ENCODE peak calls at places on chromosomes 5 and 9, in seven cellular contexts. M, T, F, H, J, X and Z are unnamed samples.

GRCh38 chr9:85876628-85877027 is 64.3 kb upstream of the NAA35 start:
- DNase-seq in M (no peak), T (no peak), F (no peak), H (no peak), J (no peak), X (no peak), Z (peak; percentile 26)

GRCh38 chr5:145796318-145796717 is 38.8 kb downstream of the PRELID2 start:
- DNase-seq in M (no peak), T (no peak), F (no peak), H (no peak), J (no peak), X (no peak), Z (no peak)

GRCh38 chr5:150615141-150615699 is 25.2 kb upstream of the SYNPO start:
- DNase-seq in M (no peak), T (no peak), F (no peak), H (no peak), J (no peak), X (peak; percentile 55), Z (no peak)

GRCh38 chr5:92962752-92963151 is 618.3 kb downstream of the NR2F1-AS1 start:
- DNase-seq in M (no peak), T (peak; percentile 72), F (no peak), H (no peak), J (no peak), X (no peak), Z (no peak)

GRCh38 chr9:127562841-127563523 is 49.1 kb upstream of the STXBP1 start:
- DNase-seq in M (no peak), T (no peak), F (no peak), H (no peak), J (no peak), X (peak; percentile 76), Z (no peak)

GRCh38 chr9:126491256-126491879 is 122.4 kb upstream of the LMX1B start:
- DNase-seq in M (peak; percentile 30), T (peak; percentile 40), F (peak; percentile 61), H (peak; percentile 66), J (peak; percentile 30), X (peak; percentile 52), Z (peak; percentile 37)

GRCh38 chr5:134736173-134736812 is 2.1 kb upstream of the CAMLG start:
- DNase-seq in M (no peak), T (no peak), F (no peak), H (no peak), J (no peak), X (no peak), Z (no peak)

GRCh38 chr5:154274828-154275185 is 84.3 kb downstream of the GALNT10 start:
- DNase-seq in M (no peak), T (no peak), F (no peak), H (no peak), J (no peak), X (peak; percentile 36), Z (no peak)

GRCh38 chr5:117054141-117054540 is 479.5 kb upstream of the SEMA6A start:
- DNase-seq in M (no peak), T (no peak), F (no peak), H (no peak), J (no peak), X (no peak), Z (no peak)

GRCh38 chr9:91071185-91071990 is 269.8 kb downstream of the SYK start:
- DNase-seq in M (no peak), T (peak; percentile 50), F (no peak), H (no peak), J (peak; percentile 54), X (peak; percentile 91), Z (no peak)

GRCh38 chr5:2695200-2695891 is 56.1 kb downstream of the IRX2 start:
- DNase-seq in M (no peak), T (no peak), F (no peak), H (no peak), J (no peak), X (peak; percentile 56), Z (no peak)

GRCh38 chr5:57209316-57210040 is 35.6 kb downstream of the GPBP1 start:
- DNase-seq in M (no peak), T (no peak), F (no peak), H (no peak), J (no peak), X (peak; percentile 54), Z (no peak)

GRCh38 chr5:18507114-18507513 is 872.9 kb downstream of the TAF11L14 start:
- DNase-seq in M (no peak), T (no peak), F (no peak), H (no peak), J (no peak), X (peak; percentile 65), Z (no peak)

GRCh38 chr5:57777174-57777581 is 294.6 kb upstream of the ACTBL2 start:
- DNase-seq in M (no peak), T (no peak), F (no peak), H (no peak), J (no peak), X (no peak), Z (no peak)

GRCh38 chr9:96388144-96388543 is 4.6 kb upstream of the SLC35D2 start:
- DNase-seq in M (no peak), T (no peak), F (no peak), H (no peak), J (no peak), X (no peak), Z (no peak)

GRCh38 chr9:113574381-113575262 is 111.1 kb downstream of the RGS3 start:
- DNase-seq in M (no peak), T (no peak), F (no peak), H (no peak), J (no peak), X (peak; percentile 94), Z (no peak)

GRCh38 chr9:70105142-70105541 is 61.5 kb downstream of the MAMDC2 start:
- DNase-seq in M (no peak), T (no peak), F (no peak), H (no peak), J (no peak), X (no peak), Z (no peak)

GRCh38 chr5:5678909-5679308 is 256.4 kb downstream of the ICE1 start:
- DNase-seq in M (no peak), T (no peak), F (no peak), H (no peak), J (no peak), X (no peak), Z (no peak)

GRCh38 chr5:96022971-96023370 is 61.3 kb upstream of the ELL2 start:
- DNase-seq in M (no peak), T (no peak), F (no peak), H (no peak), J (no peak), X (no peak), Z (no peak)

GRCh38 chr5:73938280-73938937 is 312.4 kb downstream of the ARHGEF28 start:
- DNase-seq in M (no peak), T (no peak), F (no peak), H (no peak), J (peak; percentile 72), X (peak; percentile 97), Z (no peak)